ENCODE peak calls at places on chromosomes 1 and 21, in five cellular contexts. C is body of pancreas, D is NCI-H774, M is uterus, N is mucosa of descending colon. E is an unnamed sample.
A peak's percentile ranks its signal among the peaks of the same experiment; 100 is the strongest.

GRCh38 chr1:212072047-212072446 is 36.5 kb downstream of the DTL start:
- DNase-seq in N (no peak), C (no peak), D (no peak), M (no peak), E (no peak)

GRCh38 chr1:109882288-109883245 is 28.1 kb upstream of the CSF1 start:
- DNase-seq in C (no peak), M (no peak), N (no peak), D (no peak), E (no peak)

GRCh38 chr1:87334351-87335174 is 5.9 kb downstream of the LMO4 start:
- DNase-seq in D (peak; percentile 43), C (peak; percentile 6), N (peak; percentile 61), M (peak; percentile 18), E (no peak)

GRCh38 chr1:89363196-89363595 is 663 bp upstream of the GBP6 start:
- DNase-seq in C (no peak), D (no peak), M (no peak), N (no peak), E (no peak)

GRCh38 chr1:196178083-196178635 is 430.1 kb downstream of the KCNT2 start:
- DNase-seq in M (no peak), C (no peak), N (no peak), D (no peak), E (no peak)

GRCh38 chr1:40745180-40745579 is 38.4 kb upstream of the KCNQ4 start:
- DNase-seq in M (no peak), D (no peak), C (no peak), N (no peak), E (no peak)

GRCh38 chr1:21668232-21669032 is 725 bp downstream of the RAP1GAP start:
- DNase-seq in N (peak; percentile 50), M (no peak), D (no peak), C (peak; percentile 41), E (no peak)

GRCh38 chr1:45979778-45980176 is 152.7 kb downstream of the PIK3R3 start:
- DNase-seq in C (no peak), M (no peak), D (peak; percentile 90), N (no peak), E (no peak)

GRCh38 chr21:35857082-35857481 is 203.2 kb downstream of the SETD4 start:
- DNase-seq in M (no peak), N (no peak), D (no peak), C (no peak), E (no peak)

GRCh38 chr1:218656301-218657037 is 311.3 kb downstream of the TGFB2 start:
- DNase-seq in C (no peak), N (no peak), M (no peak), D (no peak), E (no peak)

GRCh38 chr1:181251001-181251712 is 162.7 kb downstream of the IER5 start:
- DNase-seq in D (peak; percentile 63), M (no peak), N (no peak), C (peak; percentile 49), E (no peak)

GRCh38 chr1:244792188-244792850 is 43.1 kb upstream of the COX20 start:
- DNase-seq in D (no peak), N (no peak), M (no peak), C (no peak), E (no peak)

GRCh38 chr1:214842856-214843255 is 239.7 kb upstream of the KCNK2 start:
- DNase-seq in D (no peak), C (no peak), N (no peak), M (no peak), E (no peak)

GRCh38 chr1:178727014-178727895 is 2.2 kb downstream of the RALGPS2 start:
- DNase-seq in C (peak; percentile 33), N (no peak), M (no peak), D (no peak), E (no peak)

GRCh38 chr1:182687361-182687760 is 3.0 kb upstream of the RGS8 start:
- DNase-seq in C (no peak), M (no peak), N (no peak), D (no peak), E (no peak)

GRCh38 chr1:22711591-22712501 is 1.2 kb downstream of the EPHB2 start:
- DNase-seq in N (no peak), D (no peak), M (no peak), C (peak; percentile 37), E (peak; percentile 15)

GRCh38 chr1:192862271-192862670 is 53.4 kb downstream of the RGS2 start:
- DNase-seq in N (no peak), C (no peak), D (no peak), M (no peak), E (no peak)

E was measured in stimulated activated naive CD8-positive, alpha-beta T cell treated with anti-CD3 and anti-CD28 coated beads, Interleukin-15, amount 100 ng/mL, for 72 hours.